ENCODE peak calls at places on chromosome 19, in four cellular contexts. One of them, this sample, is unnamed.
A peak's percentile ranks its signal among the peaks of the same experiment; 100 is the strongest.

GRCh38 chr19:3852177-3852511 is 16.7 kb downstream of the ZFR2 start:
- DNase-seq in ovary: no peak
- DNase-seq in stimulated activated CD4-positive, alpha-beta T cell treated with anti-CD3 and anti-CD28 coated beads, Interleukin-1b, Interleukin-23, amount 100 ng/mL, for 1 hour: no peak
- DNase-seq in pulmonary artery endothelial cell: no peak
- DNase-seq in this sample: no peak

GRCh38 chr19:40744554-40745401 is 5.5 kb downstream of the ACTMAP start:
- DNase-seq in stimulated activated CD4-positive, alpha-beta T cell treated with anti-CD3 and anti-CD28 coated beads, Interleukin-1b, Interleukin-23, amount 100 ng/mL, for 1 hour: no peak
- DNase-seq in pulmonary artery endothelial cell: no peak
- DNase-seq in ovary: no peak
- DNase-seq in this sample: no peak

GRCh38 chr19:13938361-13939027 is at the start of gene PODNL1:
- DNase-seq in pulmonary artery endothelial cell: no peak
- DNase-seq in stimulated activated CD4-positive, alpha-beta T cell treated with anti-CD3 and anti-CD28 coated beads, Interleukin-1b, Interleukin-23, amount 100 ng/mL, for 1 hour: no peak
- DNase-seq in ovary: peak; percentile 39
- DNase-seq in this sample: peak; percentile 71

GRCh38 chr19:18736415-18737336 is 53.2 kb downstream of the CRTC1 start:
- DNase-seq in pulmonary artery endothelial cell: no peak
- DNase-seq in stimulated activated CD4-positive, alpha-beta T cell treated with anti-CD3 and anti-CD28 coated beads, Interleukin-1b, Interleukin-23, amount 100 ng/mL, for 1 hour: no peak
- DNase-seq in ovary: no peak
- DNase-seq in this sample: no peak

GRCh38 chr19:38455031-38455430 is 21.5 kb downstream of the RYR1 start:
- DNase-seq in stimulated activated CD4-positive, alpha-beta T cell treated with anti-CD3 and anti-CD28 coated beads, Interleukin-1b, Interleukin-23, amount 100 ng/mL, for 1 hour: no peak
- DNase-seq in pulmonary artery endothelial cell: no peak
- DNase-seq in ovary: no peak
- DNase-seq in this sample: no peak

GRCh38 chr19:16449330-16449961 is 22.3 kb downstream of the EPS15L1 start:
- DNase-seq in stimulated activated CD4-positive, alpha-beta T cell treated with anti-CD3 and anti-CD28 coated beads, Interleukin-1b, Interleukin-23, amount 100 ng/mL, for 1 hour: no peak
- DNase-seq in pulmonary artery endothelial cell: no peak
- DNase-seq in ovary: no peak
- DNase-seq in this sample: no peak

GRCh38 chr19:35249848-35250711 is 1.3 kb downstream of the LSR start:
- DNase-seq in pulmonary artery endothelial cell: no peak
- DNase-seq in ovary: no peak
- DNase-seq in stimulated activated CD4-positive, alpha-beta T cell treated with anti-CD3 and anti-CD28 coated beads, Interleukin-1b, Interleukin-23, amount 100 ng/mL, for 1 hour: no peak
- DNase-seq in this sample: no peak

GRCh38 chr19:48962849-48963165 is 2.3 kb upstream of the FTL start:
- DNase-seq in ovary: no peak
- DNase-seq in stimulated activated CD4-positive, alpha-beta T cell treated with anti-CD3 and anti-CD28 coated beads, Interleukin-1b, Interleukin-23, amount 100 ng/mL, for 1 hour: no peak
- DNase-seq in pulmonary artery endothelial cell: no peak
- DNase-seq in this sample: no peak

GRCh38 chr19:7109678-7110289 is 40.3 kb downstream of the ZNF557 start:
- DNase-seq in pulmonary artery endothelial cell: no peak
- DNase-seq in stimulated activated CD4-positive, alpha-beta T cell treated with anti-CD3 and anti-CD28 coated beads, Interleukin-1b, Interleukin-23, amount 100 ng/mL, for 1 hour: no peak
- DNase-seq in ovary: no peak
- DNase-seq in this sample: no peak

GRCh38 chr19:2495130-2495641 is 19.3 kb downstream of the GADD45B start:
- DNase-seq in stimulated activated CD4-positive, alpha-beta T cell treated with anti-CD3 and anti-CD28 coated beads, Interleukin-1b, Interleukin-23, amount 100 ng/mL, for 1 hour: no peak
- DNase-seq in ovary: peak; percentile 68
- DNase-seq in pulmonary artery endothelial cell: no peak
- DNase-seq in this sample: no peak

GRCh38 chr19:16801599-16801998 is 27.6 kb upstream of the SIN3B start:
- DNase-seq in pulmonary artery endothelial cell: no peak
- DNase-seq in stimulated activated CD4-positive, alpha-beta T cell treated with anti-CD3 and anti-CD28 coated beads, Interleukin-1b, Interleukin-23, amount 100 ng/mL, for 1 hour: no peak
- DNase-seq in ovary: no peak
- DNase-seq in this sample: no peak

GRCh38 chr19:1355974-1356865 is 27.5 kb upstream of the NDUFS7 start:
- DNase-seq in pulmonary artery endothelial cell: no peak
- DNase-seq in ovary: no peak
- DNase-seq in stimulated activated CD4-positive, alpha-beta T cell treated with anti-CD3 and anti-CD28 coated beads, Interleukin-1b, Interleukin-23, amount 100 ng/mL, for 1 hour: no peak
- DNase-seq in this sample: peak; percentile 35

GRCh38 chr19:40831502-40832430 is 18.5 kb downstream of the CYP2A6 start:
- DNase-seq in ovary: no peak
- DNase-seq in stimulated activated CD4-positive, alpha-beta T cell treated with anti-CD3 and anti-CD28 coated beads, Interleukin-1b, Interleukin-23, amount 100 ng/mL, for 1 hour: no peak
- DNase-seq in pulmonary artery endothelial cell: no peak
- DNase-seq in this sample: peak; percentile 99

GRCh38 chr19:5057860-5058259 is 88.9 kb downstream of the KDM4B start:
- DNase-seq in stimulated activated CD4-positive, alpha-beta T cell treated with anti-CD3 and anti-CD28 coated beads, Interleukin-1b, Interleukin-23, amount 100 ng/mL, for 1 hour: no peak
- DNase-seq in pulmonary artery endothelial cell: no peak
- DNase-seq in ovary: no peak
- DNase-seq in this sample: no peak

GRCh38 chr19:6241680-6242079 is 38.1 kb downstream of the MLLT1 start:
- DNase-seq in pulmonary artery endothelial cell: no peak
- DNase-seq in stimulated activated CD4-positive, alpha-beta T cell treated with anti-CD3 and anti-CD28 coated beads, Interleukin-1b, Interleukin-23, amount 100 ng/mL, for 1 hour: no peak
- DNase-seq in ovary: no peak
- DNase-seq in this sample: no peak

GRCh38 chr19:41324921-41325639 is 15.1 kb downstream of the CCDC97 start:
- DNase-seq in pulmonary artery endothelial cell: no peak
- DNase-seq in ovary: peak; percentile 62
- DNase-seq in stimulated activated CD4-positive, alpha-beta T cell treated with anti-CD3 and anti-CD28 coated beads, Interleukin-1b, Interleukin-23, amount 100 ng/mL, for 1 hour: no peak
- DNase-seq in this sample: no peak

GRCh38 chr19:15154002-15154612 is 46.7 kb downstream of the NOTCH3 start:
- DNase-seq in pulmonary artery endothelial cell: no peak
- DNase-seq in stimulated activated CD4-positive, alpha-beta T cell treated with anti-CD3 and anti-CD28 coated beads, Interleukin-1b, Interleukin-23, amount 100 ng/mL, for 1 hour: no peak
- DNase-seq in ovary: no peak
- DNase-seq in this sample: no peak

GRCh38 chr19:8050274-8051096 is 2.1 kb upstream of the CCL25 start:
- DNase-seq in ovary: peak; percentile 55
- DNase-seq in pulmonary artery endothelial cell: peak; percentile 33
- DNase-seq in stimulated activated CD4-positive, alpha-beta T cell treated with anti-CD3 and anti-CD28 coated beads, Interleukin-1b, Interleukin-23, amount 100 ng/mL, for 1 hour: peak; percentile 54
- DNase-seq in this sample: no peak

GRCh38 chr19:20278342-20278741 is 111.3 kb downstream of the ZNF486 start:
- DNase-seq in stimulated activated CD4-positive, alpha-beta T cell treated with anti-CD3 and anti-CD28 coated beads, Interleukin-1b, Interleukin-23, amount 100 ng/mL, for 1 hour: no peak
- DNase-seq in ovary: no peak
- DNase-seq in pulmonary artery endothelial cell: no peak
- DNase-seq in this sample: no peak

GRCh38 chr19:38736036-38736412 is 8.2 kb downstream of the CAPN12 start:
- DNase-seq in pulmonary artery endothelial cell: no peak
- DNase-seq in stimulated activated CD4-positive, alpha-beta T cell treated with anti-CD3 and anti-CD28 coated beads, Interleukin-1b, Interleukin-23, amount 100 ng/mL, for 1 hour: no peak
- DNase-seq in ovary: peak; percentile 57
- DNase-seq in this sample: no peak

This sample was measured in GM04503.